ENCODE peak calls at places on chromosomes 1 and 21, in eight cellular contexts. A, E, U, H, G, D, Q and O are unnamed samples.

GRCh38 chr1:161207173-161207572 is 5.0 kb downstream of the NDUFS2 start:
- DNase-seq in A (peak), D (no peak), G (no peak), Q (no peak), U (no peak), E (no peak), H (no peak), O (no peak)

GRCh38 chr21:29196021-29196663 is 65.7 kb downstream of the MAP3K7CL start:
- DNase-seq in D (peak), U (no peak), H (peak), A (peak), E (peak), Q (no peak), G (peak), O (peak)

GRCh38 chr1:152347116-152347728 is 12.6 kb downstream of the FLG2 start:
- DNase-seq in H (peak), E (no peak), D (no peak), Q (peak), G (peak), A (peak), U (no peak), O (no peak)

GRCh38 chr21:42209801-42210479 is 9.0 kb upstream of the ABCG1 start:
- DNase-seq in H (no peak), D (no peak), Q (no peak), G (peak), A (no peak), U (no peak), E (no peak), O (no peak)

GRCh38 chr1:39976732-39977131 is 21.8 kb downstream of the MFSD2A start:
- DNase-seq in U (no peak), Q (no peak), G (peak), H (no peak), A (no peak), D (no peak), E (no peak), O (no peak)

GRCh38 chr1:100582943-100583342 is 45.0 kb downstream of the GPR88 start:
- DNase-seq in E (no peak), Q (no peak), A (no peak), D (no peak), U (no peak), G (no peak), H (no peak), O (no peak)

GRCh38 chr1:218488986-218489385 is 143.8 kb downstream of the TGFB2 start:
- DNase-seq in G (peak), Q (no peak), E (no peak), A (peak), U (no peak), D (no peak), H (no peak), O (no peak)

GRCh38 chr1:186967659-186968394 is 139.1 kb downstream of the PLA2G4A start:
- DNase-seq in H (no peak), G (peak), E (no peak), Q (no peak), D (no peak), A (peak), U (no peak), O (no peak)

GRCh38 chr1:86823821-86824500 is 90.0 kb downstream of the SELENOF start:
- DNase-seq in E (no peak), U (no peak), H (no peak), Q (no peak), A (no peak), D (no peak), G (no peak), O (no peak)

GRCh38 chr1:50976111-50976889 is 6.3 kb downstream of the CDKN2C start:
- DNase-seq in G (no peak), E (no peak), H (no peak), D (no peak), Q (no peak), A (no peak), U (no peak), O (no peak)

GRCh38 chr1:219374167-219374566 is 200.5 kb downstream of the LYPLAL1 start:
- DNase-seq in D (no peak), G (no peak), Q (no peak), U (no peak), A (peak), E (no peak), H (no peak), O (no peak)

GRCh38 chr1:77394166-77394565 is 112.3 kb downstream of the AK5 start:
- DNase-seq in E (no peak), H (no peak), U (no peak), Q (no peak), G (peak), D (no peak), A (peak), O (no peak)

GRCh38 chr1:19700046-19700777 is 35.5 kb downstream of the HTR6 start:
- DNase-seq in D (no peak), H (no peak), E (no peak), G (no peak), A (no peak), U (no peak), Q (no peak), O (no peak)

GRCh38 chr1:147492207-147492606 is 49.1 kb upstream of the BCL9 start:
- DNase-seq in D (no peak), E (no peak), Q (no peak), A (no peak), G (no peak), H (no peak), U (no peak), O (no peak)

GRCh38 chr1:18479484-18479883 is 1.2 kb upstream of the KLHDC7A start:
- DNase-seq in H (no peak), A (no peak), D (no peak), E (no peak), G (no peak), Q (no peak), U (no peak), O (no peak)

GRCh38 chr1:44327679-44328491 is 27.2 kb downstream of the ERI3 start:
- DNase-seq in E (peak), G (peak), H (no peak), D (peak), U (peak), Q (no peak), A (peak), O (no peak)

GRCh38 chr1:116111196-116112021 is at the start of gene MAB21L3:
- DNase-seq in A (no peak), G (peak), D (no peak), H (no peak), U (no peak), Q (no peak), E (no peak), O (no peak)

GRCh38 chr21:16388911-16389515 is 659.2 kb downstream of the USP25 start:
- DNase-seq in Q (no peak), A (no peak), D (no peak), U (no peak), G (peak), H (no peak), E (no peak), O (no peak)

GRCh38 chr1:89179343-89179742 is 3.5 kb upstream of the GBP7 start:
- DNase-seq in D (no peak), E (no peak), G (no peak), A (no peak), H (no peak), U (no peak), Q (no peak), O (no peak)

GRCh38 chr1:201792534-201793305 is 36.2 kb upstream of the IPO9 start:
- DNase-seq in Q (peak), E (peak), U (peak), D (peak), G (peak), A (peak), H (peak), O (peak)

GRCh38 chr1:6491076-6491449 is 404 bp downstream of the PLEKHG5 start:
- DNase-seq in G (no peak), D (no peak), Q (no peak), A (no peak), U (no peak), E (no peak), H (no peak), O (no peak)

GRCh38 chr1:2198571-2198970 is 4.0 kb upstream of the FAAP20 start:
- DNase-seq in U (no peak), Q (no peak), G (no peak), E (no peak), A (no peak), D (no peak), H (no peak), O (no peak)

GRCh38 chr21:39863111-39863510 is 4.1 kb upstream of the PCP4 start:
- DNase-seq in U (no peak), G (peak), E (peak), D (no peak), A (no peak), Q (no peak), H (no peak), O (no peak)

GRCh38 chr21:16473965-16474364 is 744.2 kb downstream of the USP25 start:
- DNase-seq in E (no peak), G (no peak), Q (no peak), A (peak), D (no peak), U (no peak), H (no peak), O (no peak)

GRCh38 chr21:36297938-36298572 is 21.9 kb upstream of the MORC3 start:
- DNase-seq in D (no peak), Q (no peak), E (peak), U (peak), G (peak), A (peak), H (peak), O (peak)

GRCh38 chr21:42112857-42113256 is 41.7 kb downstream of the UMODL1 start:
- DNase-seq in Q (no peak), U (no peak), G (no peak), E (no peak), A (peak), H (no peak), D (no peak), O (no peak)

GRCh38 chr1:172339840-172340239 is 80.6 kb upstream of the C1orf105 start:
- DNase-seq in H (no peak), E (no peak), D (no peak), A (no peak), Q (no peak), U (no peak), G (no peak), O (no peak)

GRCh38 chr1:241992734-241993133 is 6.2 kb downstream of the MAP1LC3C start:
- DNase-seq in G (no peak), D (no peak), A (peak), E (no peak), H (no peak), Q (no peak), U (no peak), O (no peak)

DNA sequence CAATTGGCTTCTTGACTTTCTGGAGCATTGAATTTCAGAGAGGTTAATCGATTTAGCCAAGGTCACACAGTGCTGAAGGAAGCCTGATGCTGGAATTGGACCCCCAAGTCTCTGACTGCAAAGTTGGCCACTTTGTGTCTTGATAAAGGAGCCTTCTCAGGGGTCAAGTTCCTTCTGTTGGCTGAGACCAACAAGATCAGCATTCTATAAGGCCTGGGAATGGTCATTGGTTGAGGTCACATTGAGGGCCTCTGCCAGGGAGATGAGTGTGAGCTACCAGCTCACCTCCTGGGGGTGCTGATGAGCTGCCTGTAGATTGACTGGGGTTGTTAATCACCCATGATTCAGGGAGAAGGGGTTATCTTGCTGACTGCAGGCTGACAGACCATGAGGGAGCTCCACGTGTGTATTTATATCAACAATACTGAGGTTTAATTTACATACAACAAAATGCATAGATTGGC is 54.5 kb downstream of the RPS6KA1 start:
- DNase-seq in D (no peak), U (no peak), A (no peak), H (peak), E (no peak), Q (no peak), G (peak), O (no peak)
- TF ChIP-seq CTCF in D (no peak), U (no peak), A (peak), H (peak), E (no peak), Q (no peak), G (peak), O (no peak)

GRCh38 chr1:237814319-237814924 is 76.3 kb downstream of the ZP4 start:
- DNase-seq in A (peak), D (no peak), U (no peak), Q (no peak), G (peak), E (no peak), H (no peak), O (no peak)
- TF ChIP-seq CTCF in A (peak), D (no peak), U (peak), Q (peak), G (peak), E (no peak), H (peak), O (no peak)

DNA sequence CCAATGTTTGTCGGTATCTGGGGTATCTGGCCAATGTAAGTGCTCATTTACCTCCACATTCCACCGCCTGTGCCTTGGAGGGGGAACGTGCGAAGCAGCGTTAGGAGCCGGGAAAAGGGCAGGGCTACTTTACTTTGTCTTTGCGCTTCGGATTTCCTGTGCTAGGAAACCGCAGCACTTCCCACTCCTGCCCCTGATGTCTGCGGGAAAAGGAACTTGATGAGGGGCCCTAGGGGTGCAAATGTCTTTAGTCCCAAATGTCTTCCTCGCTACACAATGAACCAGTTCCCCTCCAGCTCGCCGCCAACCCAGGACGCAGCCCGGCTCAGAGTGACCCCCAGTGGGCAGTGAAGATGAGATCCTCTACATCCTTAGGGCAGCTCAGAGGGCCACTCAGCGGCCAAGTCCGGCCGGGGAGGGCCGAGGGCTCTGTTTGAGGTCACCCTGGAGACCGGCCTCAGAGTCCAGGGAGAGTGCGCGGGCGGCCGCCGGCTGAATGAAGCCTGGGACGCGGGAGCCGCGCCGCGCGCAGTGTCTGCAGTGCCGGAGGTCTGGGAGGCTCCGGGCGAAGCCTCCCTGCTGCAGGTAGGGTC is at the start of gene DYNLT5:
- DNase-seq in E (peak), G (no peak), H (no peak), A (peak), Q (peak), D (no peak), U (peak), O (no peak)
- TF ChIP-seq CTCF in E (no peak), G (no peak), H (no peak), A (peak), Q (no peak), D (no peak), U (no peak), O (no peak)

GRCh38 chr1:32612189-32612881 is 38.0 kb downstream of the ZBTB8OS start:
- DNase-seq in G (peak), Q (peak), U (peak), H (peak), A (peak), E (peak), D (peak), O (peak)
- TF ChIP-seq CTCF in G (peak), Q (no peak), U (peak), H (peak), A (no peak), E (peak), D (no peak), O (no peak)

GRCh38 chr21:26844258-26845065 is 747 bp downstream of the ADAMTS1 start:
- DNase-seq in E (no peak), G (no peak), Q (peak), U (peak), H (no peak), A (peak), D (no peak), O (no peak)
- TF ChIP-seq CTCF in E (no peak), G (peak), Q (no peak), U (no peak), H (no peak), A (no peak), D (no peak), O (no peak)

GRCh38 chr1:226549094-226549936 is 751 bp downstream of the STUM start:
- DNase-seq in H (peak), D (no peak), U (no peak), A (no peak), Q (no peak), E (no peak), G (no peak), O (peak)
- TF ChIP-seq CTCF in H (no peak), D (no peak), U (no peak), A (no peak), Q (no peak), E (no peak), G (no peak), O (no peak)